ENCODE peak calls at places on chromosomes 13 and 19, in seven cellular contexts. X, B, T, Q, M, N and F are unnamed samples.

GRCh38 chr19:15180451-15181390 is 20.1 kb downstream of the NOTCH3 start:
- DNase-seq in Q (no peak), M (no peak), B (no peak), N (no peak), X (no peak), T (peak), F (peak)

GRCh38 chr13:44484562-44485164 is 91.5 kb downstream of the TSC22D1 start:
- DNase-seq in X (no peak), M (no peak), T (no peak), B (no peak), N (no peak), Q (no peak), F (no peak)

GRCh38 chr19:1884291-1884718 is 991 bp downstream of the ABHD17A start:
- DNase-seq in Q (no peak), X (no peak), N (no peak), B (no peak), M (no peak), T (no peak), F (no peak)

GRCh38 chr13:33135097-33135496 is 118.9 kb downstream of the KL start:
- DNase-seq in N (no peak), B (no peak), X (no peak), T (no peak), M (no peak), Q (no peak), F (no peak)

GRCh38 chr19:17327654-17328516 is 6.8 kb downstream of the ANO8 start:
- DNase-seq in N (no peak), B (peak), X (no peak), T (no peak), M (peak), Q (peak), F (no peak)

GRCh38 chr13:70864731-70865130 is 756.5 kb upstream of the KLHL1 start:
- DNase-seq in Q (no peak), T (no peak), X (no peak), B (no peak), N (no peak), M (no peak), F (no peak)

GRCh38 chr13:83881917-83882625 is at the start of gene SLITRK1:
- DNase-seq in T (peak), Q (no peak), X (peak), M (no peak), N (no peak), B (peak), F (no peak)

GRCh38 chr13:24074687-24075086 is 85.8 kb upstream of the SPATA13 start:
- DNase-seq in T (no peak), N (no peak), B (no peak), Q (no peak), X (peak), M (no peak), F (no peak)

GRCh38 chr13:95676100-95676774 is 702 bp upstream of the DNAJC3 start:
- DNase-seq in X (no peak), M (no peak), Q (no peak), N (no peak), B (peak), T (peak), F (no peak)

GRCh38 chr13:76845865-76846264 is 40.3 kb downstream of the KCTD12 start:
- DNase-seq in N (no peak), B (no peak), Q (no peak), M (no peak), T (no peak), X (no peak), F (no peak)

GRCh38 chr13:65638572-65639168 is 1591.5 kb downstream of the PCDH9 start:
- DNase-seq in B (no peak), M (no peak), N (no peak), T (peak), X (no peak), Q (no peak), F (no peak)

GRCh38 chr19:736125-736524 is 14.8 kb upstream of the MISP start:
- DNase-seq in N (no peak), M (no peak), B (no peak), T (no peak), X (no peak), Q (no peak), F (no peak)

GRCh38 chr19:49581007-49581508 is at the start of gene PRRG2:
- DNase-seq in T (peak), B (no peak), Q (no peak), X (no peak), M (no peak), N (no peak), F (no peak)

GRCh38 chr19:33497151-33497777 is 24.3 kb downstream of the PEPD start:
- DNase-seq in B (no peak), X (no peak), M (no peak), N (no peak), T (no peak), Q (no peak), F (no peak)

GRCh38 chr13:35760678-35761308 is 284.3 kb upstream of the MAB21L1 start:
- DNase-seq in Q (no peak), T (no peak), X (no peak), M (no peak), B (no peak), N (no peak), F (no peak)

GRCh38 chr19:46863818-46864629 is 3.2 kb downstream of the ARHGAP35 start:
- DNase-seq in Q (no peak), M (no peak), X (peak), B (no peak), T (no peak), N (no peak), F (no peak)

GRCh38 chr19:14073925-14074838 is 1.6 kb downstream of the MISP3 start:
- DNase-seq in T (no peak), X (peak), Q (no peak), M (no peak), N (no peak), B (peak), F (no peak)

GRCh38 chr13:79646880-79647279 is 165.9 kb downstream of the NDFIP2 start:
- DNase-seq in T (no peak), N (no peak), B (no peak), X (no peak), M (no peak), Q (no peak), F (no peak)

GRCh38 chr13:114226699-114227323 is 7.9 kb upstream of the CDC16 start:
- DNase-seq in B (peak), M (peak), T (peak), Q (peak), N (peak), X (peak), F (peak)

GRCh38 chr13:87810920-87811344 is 139.8 kb downstream of the SLITRK5 start:
- DNase-seq in T (no peak), B (no peak), M (no peak), N (no peak), Q (no peak), X (no peak), F (no peak)